ENCODE peak calls at places on chromosomes 7 and 10, in six cellular contexts. X is A549, P is ovary, Q is vagina, Y is body of pancreas, C is upper lobe of left lung. W is an unnamed sample. For H3K9me3, the result is how much of the 10 kb centered on the place peaks cover.

GRCh38 chr7:140722254-140722653 is 25.7 kb downstream of the NDUFB2 start:
- DNase-seq in X (no peak), Q (no peak), C (no peak), P (no peak), Y (no peak), W (no peak)

GRCh38 chr7:127628445-127628844 is 10.5 kb upstream of the PAX4 start:
- DNase-seq in P (no peak), C (no peak), Q (no peak), Y (no peak), X (no peak), W (no peak)

GRCh38 chr7:41882745-41883527 is 180.0 kb upstream of the INHBA start:
- DNase-seq in X (no peak), Y (no peak), C (no peak), Q (no peak), P (no peak), W (no peak)

GRCh38 chr10:86218842-86219241 is 147.8 kb downstream of the GRID1 start:
- DNase-seq in Q (no peak), X (no peak), C (no peak), P (no peak), Y (no peak), W (peak)

GRCh38 chr7:41887446-41887845 is 184.6 kb upstream of the INHBA start:
- DNase-seq in C (no peak), P (no peak), X (no peak), Q (no peak), Y (no peak), W (no peak)

GRCh38 chr10:10526846-10527245 is 490.8 kb upstream of the CELF2 start:
- DNase-seq in C (no peak), X (no peak), Q (no peak), Y (no peak), P (no peak), W (no peak)

GRCh38 chr10:89946106-89946505 is 244.7 kb downstream of the KIF20B start:
- DNase-seq in X (no peak), Y (no peak), P (no peak), Q (no peak), C (no peak), W (no peak)

GRCh38 chr7:49513939-49514338 is 259.5 kb upstream of the VWC2 start:
- DNase-seq in C (no peak), Y (no peak), P (no peak), Q (no peak), X (no peak), W (no peak)

GRCh38 chr7:135557455-135558336 is at the start of gene NUP205:
- DNase-seq in P (peak), C (peak), X (peak), Q (peak), Y (peak), W (peak)

GRCh38 chr7:151839511-151839921 is 37.4 kb downstream of the PRKAG2 start:
- DNase-seq in X (no peak), Y (no peak), C (no peak), Q (no peak), P (no peak), W (peak)

GRCh38 chr7:98244871-98245270 is 7.2 kb downstream of the TECPR1 start:
- DNase-seq in C (peak), P (no peak), X (no peak), Y (no peak), Q (no peak), W (no peak)

GRCh38 chr10:108735380-108735779 is 1187.9 kb downstream of the XPNPEP1 start:
- DNase-seq in Q (no peak), Y (no peak), X (no peak), P (no peak), C (no peak), W (no peak)

DNA sequence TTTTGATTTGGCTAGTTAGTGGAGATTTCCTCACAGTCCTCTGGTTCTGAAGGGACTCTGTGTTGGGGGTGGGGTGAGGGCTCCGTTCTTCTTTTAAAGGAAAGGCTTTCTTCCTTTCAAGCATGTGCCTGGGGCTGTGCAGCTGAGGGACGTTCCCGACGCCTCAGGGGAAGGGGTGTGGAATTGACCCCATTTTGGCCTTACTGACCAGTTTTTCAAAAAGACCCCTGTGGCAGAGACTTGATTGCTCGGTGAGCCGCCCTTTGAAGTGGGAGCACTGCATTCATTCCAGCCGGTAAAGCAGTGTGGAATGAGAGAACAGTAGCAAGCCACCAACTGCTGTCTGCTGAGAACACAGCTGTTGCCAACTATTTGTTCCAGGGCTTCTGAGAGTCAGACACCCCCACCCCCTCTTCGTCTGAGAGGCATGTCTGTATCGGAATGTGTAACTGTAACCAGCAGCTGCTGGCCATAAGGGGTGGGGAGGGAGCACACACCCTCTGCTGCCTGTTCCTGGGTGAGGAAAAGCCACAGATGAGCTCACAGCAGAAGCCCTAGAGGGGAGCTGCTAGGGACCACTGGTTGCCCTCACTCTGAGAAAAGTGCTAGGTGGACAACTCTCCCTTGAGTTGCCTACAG is 33.1 kb downstream of the WBP1L start:
- DNase-seq in C (no peak), Q (peak), P (peak), Y (peak), X (no peak), W (no peak)
- TF ChIP-seq POLR2A in C (no peak), Q (no peak), P (peak), Y (no peak), X (no peak), W (peak)

GRCh38 chr10:71221586-71222202 is 9.3 kb downstream of the UNC5B start:
- DNase-seq in P (no peak), Y (no peak), Q (no peak), C (no peak), X (no peak), W (peak)
- TF ChIP-seq CTCF in P (no peak), Y (no peak), Q (no peak), C (no peak), X (no peak), W (no peak)

GRCh38 chr7:27165655-27166474 is 528 bp upstream of the HOXA9 start:
- DNase-seq in C (peak), X (no peak), Y (no peak), P (no peak), Q (no peak), W (no peak)
- H3K9me3 ChIP-seq in C (under half), X (under half), Y (under half), P (under half), Q (under half), W (under half)

GRCh38 chr10:101060036-101060950 is 1.5 kb upstream of the KAZALD1 start:
- DNase-seq in C (no peak), X (peak), Y (peak), P (peak), Q (no peak), W (peak)
- TF ChIP-seq POLR2A in C (no peak), X (no peak), Y (no peak), P (no peak), Q (no peak), W (no peak)

DNA sequence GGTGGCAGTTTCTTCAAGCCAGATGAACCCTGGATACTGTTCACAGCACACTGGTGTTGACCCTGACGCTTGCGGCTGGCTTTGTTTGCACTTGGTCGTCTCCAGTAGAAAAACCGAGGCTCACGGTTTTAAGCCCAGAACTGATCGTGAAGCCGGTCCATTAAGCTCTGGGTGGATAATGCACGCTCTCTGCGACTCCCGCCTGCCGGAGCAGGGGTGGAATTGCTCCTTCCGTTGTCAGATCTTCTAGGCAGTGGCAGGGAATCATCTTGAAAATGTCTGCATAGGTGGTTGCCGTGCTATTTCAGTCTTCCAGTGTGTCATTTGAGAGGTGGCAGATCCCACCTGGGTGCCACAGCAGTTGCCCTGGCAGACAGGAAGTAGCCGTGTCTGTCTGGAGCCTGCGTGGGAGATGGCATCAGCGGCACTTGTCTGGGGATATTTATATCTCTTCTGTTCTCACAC is 35.9 kb upstream of the AP5Z1 start:
- DNase-seq in X (peak), C (no peak), P (no peak), Y (peak), Q (no peak), W (no peak)
- TF ChIP-seq CTCF in X (no peak), C (peak), P (no peak), Y (peak), Q (no peak), W (peak)

DNA sequence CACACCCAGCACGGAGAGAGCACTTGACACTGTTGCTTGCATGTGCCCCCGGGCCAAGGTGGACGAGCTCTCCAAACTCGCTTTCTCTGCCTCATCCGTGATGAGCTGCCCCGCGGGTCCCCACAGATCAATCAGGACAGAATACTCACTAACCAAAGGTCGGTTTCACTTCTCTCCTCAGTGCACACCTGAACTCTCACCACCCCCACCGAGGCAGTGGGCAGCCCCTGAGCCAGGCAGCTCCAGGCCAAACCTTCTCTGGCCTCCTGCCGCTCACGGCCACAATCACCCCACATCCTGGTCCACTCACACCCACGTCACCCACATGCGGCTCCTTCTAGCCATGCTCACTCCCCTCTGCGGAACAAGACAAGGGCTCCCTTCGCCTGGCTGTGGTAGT is 443.9 kb downstream of the DNAJB6 start:
- DNase-seq in P (no peak), Q (no peak), Y (no peak), X (no peak), C (no peak), W (peak)
- H3K9me3 ChIP-seq in P (under half), Q (under half), Y (under half), X (under half), C (under half), W (under half)

DNA sequence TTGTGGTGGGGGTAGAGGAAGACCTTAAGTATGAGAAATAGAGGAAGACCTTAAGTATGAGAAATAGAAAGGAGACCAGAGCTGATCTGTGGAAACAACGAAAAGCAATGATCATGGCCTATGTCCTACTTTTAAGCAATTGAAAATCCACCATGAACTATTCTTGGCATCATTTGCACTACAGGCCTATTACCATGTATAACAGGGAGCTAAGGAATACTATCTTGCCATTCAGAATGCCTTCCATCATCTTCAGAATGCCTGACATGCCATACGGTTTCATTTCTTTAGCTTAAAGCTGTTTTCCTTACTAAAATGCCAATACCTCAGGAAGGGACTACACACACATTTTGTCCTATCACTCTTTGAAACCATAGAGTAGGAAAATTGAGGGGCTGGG is 127.0 kb downstream of the CALCR start:
- DNase-seq in P (no peak), C (no peak), X (no peak), Q (no peak), Y (no peak), W (no peak)
- TF ChIP-seq POLR2A in P (no peak), C (no peak), X (no peak), Q (no peak), Y (no peak), W (no peak)

GRCh38 chr10:128537888-128538287 is 411.7 kb upstream of the MKI67 start:
- DNase-seq in C (no peak), P (no peak), Q (no peak), Y (no peak), X (no peak), W (no peak)

GRCh38 chr10:128543186-128543585 is 417.0 kb upstream of the MKI67 start:
- DNase-seq in X (no peak), P (no peak), Q (no peak), Y (no peak), C (no peak), W (no peak)

GRCh38 chr10:128542659-128543058 is 416.4 kb upstream of the MKI67 start:
- DNase-seq in X (no peak), Q (no peak), Y (no peak), P (no peak), C (no peak), W (no peak)

GRCh38 chr10:128539784-128540759 is 413.8 kb upstream of the MKI67 start:
- DNase-seq in Q (no peak), X (no peak), P (no peak), Y (no peak), C (peak), W (no peak)

GRCh38 chr10:128540806-128541739 is 414.9 kb upstream of the MKI67 start:
- DNase-seq in Y (peak), C (peak), Q (no peak), X (no peak), P (no peak), W (no peak)
- TF ChIP-seq CTCF in Y (no peak), C (no peak), Q (no peak), X (no peak), P (no peak), W (no peak)

GRCh38 chr10:37679465-37679864 is 177.9 kb downstream of the ZNF248 start:
- DNase-seq in X (no peak), Q (no peak), C (peak), Y (no peak), P (no peak), W (no peak)
- H3K9me3 ChIP-seq in X (under half), Q (under half), C (under half), Y (under half), P (under half), W (under half)

GRCh38 chr7:99395616-99396327 is 12.6 kb downstream of the PDAP1 start:
- DNase-seq in P (no peak), Q (no peak), X (no peak), Y (no peak), C (no peak), W (peak)
- TF ChIP-seq POLR2A in P (no peak), Q (no peak), X (no peak), Y (no peak), C (no peak), W (no peak)

W was measured in right lobe of liver.